ENCODE peak calls at places on chromosomes 4 and X, in four cellular contexts. O is astrocyte of the spinal cord, T is AG04450, N is lung. H is an unnamed sample.

GRCh38 chr4:184315675-184316359 is 98.1 kb upstream of the ENPP6 start:
- DNase-seq in N (no peak), O (no peak), T (no peak), H (no peak)

GRCh38 chr4:145567471-145567870 is 51.7 kb upstream of the MMAA start:
- DNase-seq in T (no peak), O (no peak), N (no peak), H (peak)

GRCh38 chrX:10819973-10820372 is 199.6 kb upstream of the MID1 start:
- DNase-seq in T (no peak), O (no peak), N (no peak), H (no peak)

GRCh38 chr4:164287173-164287572 is 466.8 kb upstream of the SMIM31 start:
- DNase-seq in T (no peak), N (no peak), O (no peak), H (no peak)

GRCh38 chr4:145920205-145920604 is 18.4 kb downstream of the ZNF827 start:
- DNase-seq in N (no peak), O (peak), T (peak), H (peak)

GRCh38 chrX:139120760-139121159 is 409.2 kb upstream of the FGF13 start:
- DNase-seq in T (no peak), O (peak), N (no peak), H (no peak)

GRCh38 chr4:71270901-71271300 is 67.9 kb upstream of the SLC4A4 start:
- DNase-seq in O (peak), N (no peak), T (no peak), H (no peak)

GRCh38 chr4:37615059-37615719 is 71.0 kb downstream of the RELL1 start:
- DNase-seq in T (no peak), O (no peak), N (no peak), H (no peak)

GRCh38 chrX:132957211-132958085 is 981 bp downstream of the HS6ST2 start:
- DNase-seq in T (no peak), O (no peak), N (no peak), H (no peak)

GRCh38 chr4:87073570-87074470 is 139.0 kb downstream of the AFF1 start:
- DNase-seq in N (no peak), T (no peak), O (peak), H (no peak)

GRCh38 chr4:17957689-17958088 is 63.9 kb downstream of the LCORL start:
- DNase-seq in T (no peak), N (no peak), O (peak), H (no peak)

GRCh38 chr4:118076958-118077766 is 42.9 kb downstream of the NDST3 start:
- DNase-seq in N (no peak), O (peak), T (no peak), H (peak)

GRCh38 chr4:110503588-110504435 is 27.9 kb downstream of the ENPEP start:
- DNase-seq in T (no peak), N (no peak), O (peak), H (peak)

GRCh38 chrX:41303013-41303412 is 30.9 kb upstream of the DDX3X start:
- DNase-seq in N (no peak), T (no peak), O (no peak), H (no peak)

GRCh38 chr4:4901877-4902276 is 42.4 kb downstream of the MSX1 start:
- DNase-seq in T (no peak), O (no peak), N (no peak), H (no peak)

GRCh38 chr4:27861802-27862201 is 1001.2 kb downstream of the STIM2 start:
- DNase-seq in O (peak), T (no peak), N (no peak), H (no peak)

GRCh38 chr4:102104278-102104677 is 241.0 kb downstream of the SLC39A8 start:
- DNase-seq in O (peak), T (no peak), N (no peak), H (no peak)

GRCh38 chrX:47556045-47556623 is 4.9 kb upstream of the ARAF start:
- DNase-seq in N (peak), T (peak), O (peak), H (peak)

GRCh38 chr4:109207060-109207459 is 95.4 kb downstream of the COL25A1 start:
- DNase-seq in N (no peak), T (peak), O (peak), H (peak)

GRCh38 chr4:115851918-115852766 is 738.7 kb upstream of the NDST4 start:
- DNase-seq in T (no peak), N (peak), O (peak), H (no peak)

GRCh38 chr4:15427126-15427525 is 707 bp upstream of the C1QTNF7 start:
- DNase-seq in N (no peak), O (no peak), T (no peak), H (no peak)

DNA sequence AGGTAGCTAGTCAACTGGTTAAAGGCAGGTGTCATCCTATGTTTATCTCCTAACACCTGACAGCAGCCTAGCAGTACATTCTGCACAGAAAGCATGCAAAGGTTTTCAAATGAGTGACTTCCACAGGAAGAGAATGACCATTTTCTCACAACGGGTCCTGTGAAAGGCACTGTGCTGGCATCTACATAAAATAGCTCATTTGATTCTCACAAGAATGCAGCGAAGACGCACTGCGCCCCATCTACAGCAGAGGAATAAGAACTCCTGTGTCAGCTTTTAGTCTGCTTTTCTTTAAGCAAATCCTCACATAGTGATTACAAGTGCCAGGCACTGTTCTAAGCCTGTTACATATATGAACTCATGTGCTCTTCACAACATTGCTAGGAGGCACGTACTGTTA is 62.5 kb downstream of the AFAP1 start:
- DNase-seq in O (no peak), N (no peak), T (no peak), H (no peak)
- H3K4me3 ChIP-seq in O (no peak), N (no peak), T (no peak), H (no peak)

GRCh38 chr4:76588268-76588667 is 153.2 kb downstream of the SHROOM3 start:
- DNase-seq in N (no peak), T (no peak), O (no peak), H (no peak)
- H3K4me3 ChIP-seq in N (no peak), T (no peak), O (no peak), H (no peak)

GRCh38 chr4:153465922-153466636 is at the start of gene TMEM131L:
- DNase-seq in O (peak), N (peak), T (no peak), H (no peak)

GRCh38 chr4:153466637-153467153 is 535 bp downstream of the TMEM131L start:
- DNase-seq in N (no peak), O (no peak), T (no peak), H (no peak)

GRCh38 chr4:153467154-153467896 is 1.2 kb downstream of the TMEM131L start:
- DNase-seq in O (no peak), T (no peak), N (peak), H (no peak)

GRCh38 chr4:153467897-153468262 is 1.7 kb downstream of the TMEM131L start:
- DNase-seq in O (no peak), T (no peak), N (no peak), H (no peak)

GRCh38 chr4:153468587-153468986 is 2.4 kb downstream of the TMEM131L start:
- DNase-seq in N (no peak), T (no peak), O (no peak), H (no peak)
- H3K4me3 ChIP-seq in N (no peak), T (peak), O (no peak), H (no peak)

GRCh38 chr4:150581206-150581605 is 745 bp upstream of the MAB21L2 start:
- DNase-seq in O (no peak), T (no peak), N (no peak), H (no peak)

GRCh38 chr4:150580244-150580643 is 1.7 kb upstream of the MAB21L2 start:
- DNase-seq in N (no peak), T (no peak), O (no peak), H (no peak)

GRCh38 chr4:150582101-150582565 is at the start of gene MAB21L2:
- DNase-seq in T (no peak), O (peak), N (no peak), H (no peak)

GRCh38 chr4:150582881-150583286 is 933 bp downstream of the MAB21L2 start:
- DNase-seq in O (peak), N (no peak), T (no peak), H (no peak)

GRCh38 chr4:150581611-150582010 is 340 bp upstream of the MAB21L2 start:
- DNase-seq in N (no peak), T (peak), O (peak), H (peak)
- H3K4me3 ChIP-seq in N (no peak), T (peak), O (peak), H (peak)